ENCODE peak calls at places on chromosome 12, in ten cellular contexts. V is MG63; F is A549; O is mucosa of descending colon; S is CD4-positive, alpha-beta memory T cell; W is thoracic aorta; G is stomach; B is aorta; E is AG04450; M is lung. U is an unnamed sample. For H3K9me3, the result is how much of the 10 kb centered on the place peaks cover.

GRCh38 chr12:72133497-72134055 is 138.6 kb upstream of the TRHDE start:
- DNase-seq in F (no peak), B (no peak), M (no peak), V (no peak), O (no peak), S (no peak), W (no peak), G (no peak), E (no peak), U (no peak)

GRCh38 chr12:26126340-26127284 is 1.8 kb upstream of the BHLHE41 start:
- DNase-seq in O (peak), E (no peak), V (peak), W (peak), B (peak), F (peak), G (peak), S (no peak), M (peak), U (peak)

GRCh38 chr12:2309647-2310046 is 256.9 kb downstream of the CACNA1C start:
- DNase-seq in O (no peak), B (no peak), M (no peak), W (no peak), E (no peak), V (no peak), S (no peak), G (no peak), F (no peak), U (no peak)

GRCh38 chr12:61676520-61676919 is 583.7 kb upstream of the USP15 start:
- DNase-seq in S (no peak), B (no peak), V (no peak), E (no peak), G (no peak), M (no peak), F (no peak), W (no peak), O (no peak), U (no peak)

GRCh38 chr12:131202592-131203378 is 249.1 kb downstream of the ADGRD1 start:
- DNase-seq in O (no peak), B (peak), G (no peak), S (no peak), F (no peak), E (no peak), V (no peak), M (no peak), W (no peak), U (peak)

GRCh38 chr12:123085046-123085445 is 65.8 kb downstream of the PITPNM2 start:
- DNase-seq in W (no peak), M (no peak), V (no peak), O (no peak), E (no peak), B (no peak), F (no peak), G (no peak), S (no peak), U (no peak)

GRCh38 chr12:96120359-96121100 is 73.6 kb upstream of the ELK3 start:
- DNase-seq in O (peak), G (no peak), M (peak), W (no peak), F (no peak), B (no peak), S (no peak), E (no peak), V (no peak), U (peak)

GRCh38 chr12:115049617-115050016 is 365.6 kb upstream of the TBX3 start:
- DNase-seq in F (no peak), W (no peak), E (no peak), S (no peak), B (no peak), M (no peak), O (no peak), V (no peak), G (no peak), U (no peak)

GRCh38 chr12:83818888-83819287 is 1093.7 kb downstream of the SLC6A15 start:
- DNase-seq in E (no peak), M (no peak), F (peak), B (no peak), S (no peak), V (peak), W (no peak), G (no peak), O (peak), U (no peak)

GRCh38 chr12:77535734-77536133 is 295.0 kb upstream of the NAV3 start:
- DNase-seq in V (no peak), G (no peak), W (no peak), O (no peak), F (no peak), S (no peak), E (no peak), B (no peak), M (no peak), U (no peak)

GRCh38 chr12:117818400-117818799 is 150.4 kb downstream of the KSR2 start:
- DNase-seq in O (peak), B (no peak), E (no peak), M (no peak), V (no peak), S (no peak), G (no peak), W (no peak), F (no peak), U (peak)

GRCh38 chr12:69688496-69689427 is 10.3 kb downstream of the BEST3 start:
- DNase-seq in B (peak), E (peak), O (peak), G (peak), M (peak), F (peak), W (peak), S (no peak), V (peak), U (peak)

GRCh38 chr12:52438305-52439301 is 4.4 kb upstream of the KRT75 start:
- DNase-seq in E (no peak), V (no peak), F (no peak), B (no peak), S (no peak), O (no peak), W (no peak), G (no peak), M (no peak), U (no peak)

GRCh38 chr12:94267530-94267877 is 119.1 kb downstream of the PLXNC1 start:
- DNase-seq in M (no peak), F (no peak), G (no peak), E (no peak), V (no peak), S (no peak), O (no peak), B (no peak), W (no peak), U (no peak)

GRCh38 chr12:1357171-1357570 is 237.2 kb downstream of the FBXL14 start:
- DNase-seq in F (peak), E (no peak), O (no peak), V (peak), B (no peak), S (no peak), W (no peak), G (no peak), M (no peak), U (no peak)

GRCh38 chr12:9378430-9378835 is 170.2 kb upstream of the PZP start:
- DNase-seq in G (no peak), F (peak), W (no peak), V (no peak), E (no peak), S (no peak), M (no peak), O (peak), B (no peak), U (no peak)

GRCh38 chr12:116559330-116560080 is at the start of gene MAP1LC3B2:
- DNase-seq in E (no peak), M (peak), B (peak), F (peak), S (peak), W (no peak), V (peak), G (peak), O (peak), U (peak)

DNA sequence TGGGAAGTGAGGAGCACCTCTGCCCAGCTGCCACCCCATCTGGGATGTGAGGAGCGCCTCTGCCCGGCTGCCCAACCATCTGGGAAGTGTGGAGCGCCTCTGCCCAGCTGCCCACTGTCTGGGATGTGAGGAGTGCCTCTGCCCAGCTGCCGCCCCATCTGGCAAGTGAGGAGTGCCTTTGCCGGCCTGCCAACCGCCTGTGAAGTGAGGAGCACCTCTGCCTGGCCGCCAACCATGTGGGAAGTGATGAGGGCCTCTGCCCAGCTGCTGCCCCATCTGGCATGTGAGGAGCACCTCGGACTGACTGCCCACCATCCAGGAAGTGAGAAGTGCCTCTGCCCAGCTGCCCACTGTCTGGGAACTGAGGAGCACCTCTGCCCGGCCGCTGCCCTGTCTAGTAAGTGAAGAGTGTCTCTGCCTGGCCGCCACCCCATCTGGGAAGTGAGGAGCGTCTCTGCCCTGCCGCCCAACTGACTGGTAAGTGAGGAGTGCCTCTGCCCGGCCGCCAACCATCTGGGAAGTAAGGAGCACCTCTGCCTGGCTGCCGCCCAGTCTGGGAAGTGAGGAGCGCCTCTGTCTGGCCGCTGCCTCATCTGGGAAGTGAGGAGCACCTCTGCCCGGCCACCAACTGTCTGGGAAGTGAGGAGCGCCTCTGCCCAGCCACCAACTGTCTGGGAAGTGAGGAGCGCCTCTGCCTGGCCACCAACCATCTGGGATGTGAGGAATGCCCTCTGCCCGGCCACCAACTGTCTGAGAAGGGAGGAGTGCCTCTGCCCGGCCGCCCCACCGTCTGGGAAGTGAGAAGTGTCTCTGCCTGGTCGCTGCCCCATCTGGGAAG is 22.6 kb downstream of the FAR2 start:
- DNase-seq in F (peak), O (no peak), M (no peak), V (no peak), W (no peak), G (no peak), S (no peak), E (no peak), B (no peak), U (no peak)
- H3K9me3 ChIP-seq in F (under half), O (under half), M (under half), V (half or more), W (under half), G (under half), S (under half), E (under half), B (under half), U (under half)

DNA sequence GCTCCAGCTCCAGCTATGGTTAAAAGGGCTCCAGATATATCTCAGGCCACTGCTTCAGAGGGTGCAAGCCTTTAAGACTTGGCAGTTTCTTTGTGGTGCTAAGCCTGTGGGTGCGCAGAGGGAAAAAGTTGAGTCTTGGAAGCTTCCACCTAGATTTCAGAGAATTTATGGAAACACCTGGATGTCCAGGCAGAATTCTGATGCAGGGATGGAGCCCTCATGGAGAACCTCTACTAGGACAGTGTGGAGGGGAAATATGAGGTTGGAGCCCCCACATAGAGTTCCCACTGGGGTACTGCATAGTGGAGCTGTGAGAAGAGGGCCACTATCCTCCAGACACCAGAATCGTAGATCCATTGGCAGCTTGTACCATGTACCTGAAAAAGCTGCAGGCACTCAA is 69.9 kb downstream of the SDR9C7 start:
- DNase-seq in E (no peak), B (no peak), M (no peak), O (no peak), W (no peak), S (no peak), V (no peak), G (no peak), F (no peak), U (no peak)
- H3K9me3 ChIP-seq in E (under half), B (under half), M (under half), O (half or more), W (under half), S (under half), V (half or more), G (half or more), F (half or more), U (under half)

DNA sequence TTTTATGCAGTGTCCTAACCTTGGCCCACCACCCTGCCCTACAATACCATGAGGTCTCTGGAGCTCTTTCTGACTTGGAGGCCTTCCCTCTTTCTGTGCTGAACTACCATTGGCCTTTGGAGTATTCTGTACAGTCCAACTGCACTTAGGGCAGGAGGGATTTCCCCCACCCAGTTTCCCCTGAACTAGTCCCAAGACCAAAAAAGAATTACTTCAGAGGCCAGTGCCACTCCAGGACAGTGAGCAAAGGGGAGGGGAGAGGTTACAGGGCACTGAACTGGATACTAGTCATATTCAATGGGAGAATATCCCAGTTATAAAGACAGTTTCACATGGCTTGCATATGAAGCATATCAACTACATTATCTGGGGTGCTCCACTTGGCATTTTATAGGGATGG is 6.1 kb downstream of the SLCO1A2 start:
- DNase-seq in M (no peak), B (no peak), W (no peak), O (no peak), S (no peak), F (no peak), E (no peak), G (no peak), V (no peak), U (no peak)
- H3K9me3 ChIP-seq in M (under half), B (under half), W (under half), O (under half), S (under half), F (under half), E (under half), G (under half), V (under half), U (under half)

GRCh38 chr12:132953771-132954170 is 2.3 kb downstream of the ZNF605 start:
- DNase-seq in V (no peak), E (no peak), W (no peak), G (no peak), S (no peak), F (no peak), B (no peak), O (no peak), M (no peak), U (no peak)

GRCh38 chr12:132951649-132952048 is 4.5 kb downstream of the ZNF605 start:
- DNase-seq in F (no peak), O (no peak), S (no peak), E (no peak), M (no peak), V (no peak), B (no peak), G (no peak), W (no peak), U (no peak)

GRCh38 chr12:132950844-132951535 is 5.1 kb downstream of the ZNF605 start:
- DNase-seq in S (no peak), E (no peak), G (no peak), V (no peak), M (no peak), B (no peak), O (no peak), W (no peak), F (no peak), U (no peak)

GRCh38 chr12:132953163-132953425 is 3.0 kb downstream of the ZNF605 start:
- DNase-seq in F (no peak), S (no peak), E (no peak), G (no peak), O (no peak), B (no peak), W (no peak), V (no peak), M (no peak), U (no peak)

GRCh38 chr12:132952371-132953162 is 3.5 kb downstream of the ZNF605 start:
- DNase-seq in W (no peak), E (no peak), S (no peak), V (no peak), M (no peak), O (no peak), B (no peak), F (no peak), G (no peak), U (no peak)
- H3K9me3 ChIP-seq in W (half or more), E (half or more), S (under half), V (under half), M (half or more), O (half or more), B (under half), F (half or more), G (half or more), U (under half)